ENCODE peak calls at places on chromosomes 7 and 10, in four cellular contexts. X is HCEC 1CT; Z is RWPE1; O is CD4-positive, alpha-beta memory T cell. S is an unnamed sample.

GRCh38 chr7:157877298-157877840 is 540.6 kb downstream of the DNAJB6 start:
- DNase-seq in Z (no peak), O (no peak), X (no peak), S (no peak)

GRCh38 chr7:51015581-51015980 is 232.9 kb upstream of the GRB10 start:
- DNase-seq in Z (no peak), O (no peak), X (no peak), S (no peak)

GRCh38 chr7:80722596-80723141 is 84.2 kb downstream of the CD36 start:
- DNase-seq in Z (peak), X (peak), O (no peak), S (peak)

GRCh38 chr7:28811003-28811402 is 147.1 kb downstream of the TRIL start:
- DNase-seq in O (no peak), Z (no peak), X (no peak), S (no peak)

GRCh38 chr7:140697447-140698143 is 1.1 kb downstream of the NDUFB2 start:
- DNase-seq in O (no peak), Z (peak), X (peak), S (no peak)

GRCh38 chr10:129872001-129872400 is 92.1 kb downstream of the EBF3 start:
- DNase-seq in O (no peak), X (no peak), Z (no peak), S (no peak)

GRCh38 chr10:79929409-79929904 is 19.4 kb downstream of the SFTPD start:
- DNase-seq in X (peak), Z (peak), O (peak), S (peak)

GRCh38 chr7:100065452-100066186 is 15.9 kb downstream of the ZNF3 start:
- DNase-seq in Z (no peak), O (no peak), X (peak), S (no peak)

GRCh38 chr10:9253121-9253520 is 1198.6 kb downstream of the GATA3 start:
- DNase-seq in O (no peak), Z (peak), X (peak), S (no peak)

GRCh38 chr10:6200588-6201510 is 1.9 kb upstream of the PFKFB3 start:
- DNase-seq in Z (no peak), X (peak), O (peak), S (no peak)

GRCh38 chr7:131250331-131250730 is 77.3 kb upstream of the MKLN1 start:
- DNase-seq in O (no peak), X (no peak), Z (no peak), S (no peak)

GRCh38 chr7:158572000-158572828 is 15.4 kb downstream of the PTPRN2 start:
- DNase-seq in Z (peak), O (no peak), X (no peak), S (no peak)

GRCh38 chr7:73966062-73966940 is 61.7 kb upstream of the ELN start:
- DNase-seq in X (no peak), O (no peak), Z (no peak), S (no peak)

GRCh38 chr10:43257210-43258031 is 9.4 kb downstream of the RASGEF1A start:
- DNase-seq in O (no peak), Z (no peak), X (no peak), S (no peak)

GRCh38 chr7:132501956-132502355 is 74.3 kb downstream of the PLXNA4 start:
- DNase-seq in Z (no peak), X (no peak), O (no peak), S (no peak)

GRCh38 chr10:69375307-69376151 is 41.2 kb downstream of the TACR2 start:
- DNase-seq in X (no peak), Z (peak), O (no peak), S (no peak)

GRCh38 chr10:46020871-46021553 is 9.4 kb downstream of the NCOA4 start:
- DNase-seq in Z (no peak), O (no peak), X (peak), S (no peak)

GRCh38 chr7:151923097-151923876 is 33.0 kb upstream of the GALNTL5 start:
- DNase-seq in Z (no peak), X (no peak), O (no peak), S (no peak)

GRCh38 chr10:89403043-89403442 is 10.6 kb downstream of the IFIT1 start:
- DNase-seq in Z (no peak), X (no peak), O (no peak), S (no peak)

GRCh38 chr10:22856444-22857074 is 71.3 kb upstream of the ARMC3 start:
- DNase-seq in Z (no peak), O (no peak), X (no peak), S (no peak)

GRCh38 chr10:90779573-90779972 is 78.3 kb downstream of the HTR7 start:
- DNase-seq in X (peak), O (no peak), Z (peak), S (no peak)

GRCh38 chr7:139777948-139778841 is at the start of gene HIPK2:
- DNase-seq in O (peak), X (peak), Z (peak), S (no peak)

GRCh38 chr7:32957326-32958045 is at the start of gene FKBP9:
- DNase-seq in O (no peak), Z (peak), X (peak), S (no peak)

GRCh38 chr7:6160191-6160623 is 112.2 kb downstream of the CYTH3 start:
- DNase-seq in O (peak), X (peak), Z (peak), S (no peak)

GRCh38 chr10:17003151-17003550 is 126.5 kb downstream of the CUBN start:
- DNase-seq in O (peak), Z (peak), X (peak), S (no peak)

GRCh38 chr7:926061-927030 is 28.1 kb downstream of the ADAP1 start:
- DNase-seq in X (no peak), O (no peak), Z (no peak), S (no peak)

GRCh38 chr7:155803418-155804376 is 8.6 kb downstream of the SHH start:
- DNase-seq in X (no peak), O (peak), Z (no peak), S (no peak)

GRCh38 chr7:28280516-28280915 is 99.9 kb upstream of the JAZF1 start:
- DNase-seq in X (no peak), Z (no peak), O (no peak), S (no peak)

GRCh38 chr7:107559864-107560263 is 3.9 kb downstream of the COG5 start:
- DNase-seq in X (peak), Z (no peak), O (no peak), S (no peak)

GRCh38 chr7:43647314-43647691 is 64.4 kb downstream of the STK17A start:
- DNase-seq in Z (no peak), O (no peak), X (peak), S (no peak)

GRCh38 chr7:139734395-139734794 is 43.4 kb downstream of the HIPK2 start:
- DNase-seq in X (peak), O (no peak), Z (peak), S (peak)

GRCh38 chr10:96784253-96784652 is 47.8 kb upstream of the LCOR start:
- DNase-seq in X (no peak), Z (no peak), O (no peak), S (no peak)

GRCh38 chr10:124560377-124560776 is 98.8 kb downstream of the LHPP start:
- DNase-seq in Z (no peak), X (peak), O (no peak), S (no peak)